ENCODE peak calls at places on chromosomes 2 and 18, in four cellular contexts. A is effector memory CD4-positive, alpha-beta T cell; O is left lung; K is HCT116. M is an unnamed sample.

GRCh38 chr18:24267878-24268277 is 129.0 kb downstream of the CABYR start:
- DNase-seq in A (no peak), O (no peak), K (no peak), M (no peak)

GRCh38 chr18:51196116-51196810 is 1.2 kb downstream of the MEX3C start:
- DNase-seq in A (no peak), O (peak), K (no peak), M (no peak)

GRCh38 chr2:190574169-190574568 is 39.6 kb upstream of the NEMP2 start:
- DNase-seq in A (no peak), O (no peak), K (no peak), M (no peak)

GRCh38 chr2:46835520-46835919 is 80.1 kb downstream of the MCFD2 start:
- DNase-seq in A (no peak), O (no peak), K (no peak), M (no peak)

GRCh38 chr2:42171396-42171971 is 2.3 kb downstream of the EML4 start:
- DNase-seq in A (no peak), O (no peak), K (no peak), M (no peak)

GRCh38 chr18:64893349-64893748 is 744.5 kb upstream of the LINC00305 start:
- DNase-seq in A (no peak), O (no peak), K (no peak), M (no peak)

GRCh38 chr2:16102976-16103380 is 162.6 kb downstream of the MYCN start:
- DNase-seq in A (no peak), O (no peak), K (no peak), M (no peak)

GRCh38 chr2:165804719-165805118 is 10.7 kb upstream of the GALNT3 start:
- DNase-seq in A (no peak), O (no peak), K (no peak), M (no peak)

GRCh38 chr2:204089542-204089941 is 153.0 kb downstream of the ICOS start:
- DNase-seq in A (no peak), O (no peak), K (no peak), M (no peak)

GRCh38 chr18:9653390-9653789 is 39.0 kb upstream of the PPP4R1 start:
- DNase-seq in A (no peak), O (no peak), K (no peak), M (no peak)

GRCh38 chr2:45316576-45317338 is 294.3 kb downstream of the SRBD1 start:
- DNase-seq in A (no peak), O (no peak), K (no peak), M (no peak)

GRCh38 chr2:106531676-106532075 is 44.5 kb downstream of the CD8B2 start:
- DNase-seq in A (no peak), O (no peak), K (no peak), M (no peak)

GRCh38 chr2:222797308-222797707 is 63.5 kb upstream of the ACSL3 start:
- DNase-seq in A (no peak), O (no peak), K (no peak), M (no peak)

GRCh38 chr2:177606636-177607035 is 214.1 kb downstream of the AGPS start:
- DNase-seq in A (no peak), O (no peak), K (no peak), M (peak)

GRCh38 chr2:196987654-196988364 is 61.3 kb upstream of the PGAP1 start:
- DNase-seq in A (no peak), O (no peak), K (peak), M (peak)
- H3K4me3 ChIP-seq in A (no peak), O (no peak), K (peak), M (peak)

GRCh38 chr2:147236601-147237000 is 608.2 kb upstream of the ACVR2A start:
- DNase-seq in A (no peak), O (no peak), K (no peak), M (no peak)
- H3K4me3 ChIP-seq in A (no peak), O (no peak), K (no peak), M (no peak)

DNA sequence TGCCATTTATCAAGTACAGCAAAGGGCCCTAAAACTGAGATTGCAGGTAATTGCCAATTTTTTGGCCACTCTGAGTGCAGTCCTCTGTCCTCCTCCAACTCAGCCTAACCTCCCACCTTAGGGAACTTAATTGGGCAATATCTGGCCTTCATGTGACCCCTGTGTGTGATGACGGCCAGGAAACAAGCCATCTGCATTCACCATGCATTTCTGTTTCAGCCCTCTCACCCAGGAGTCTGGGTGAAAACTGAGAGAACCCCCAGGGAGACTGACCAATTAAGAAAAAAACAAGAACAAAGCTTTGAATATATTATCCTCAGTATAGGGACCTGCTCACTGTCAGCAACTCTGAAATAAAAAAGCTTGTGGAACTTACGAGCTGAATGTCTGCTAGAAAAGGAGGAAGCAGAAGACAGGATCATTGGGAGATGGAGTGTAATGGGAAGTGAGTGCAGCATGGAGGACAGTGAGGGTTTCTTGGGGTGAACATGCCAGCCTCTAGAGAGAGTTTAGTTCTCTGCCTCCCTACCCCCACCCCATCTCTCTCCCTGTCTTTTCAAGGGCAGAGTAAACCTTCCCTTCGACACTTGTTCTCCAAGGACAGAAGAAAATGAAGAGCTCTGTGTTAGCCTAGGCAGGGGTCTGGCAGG is 9.6 kb downstream of the MAPRE2 start:
- DNase-seq in A (no peak), O (no peak), K (no peak), M (no peak)
- H3K4me3 ChIP-seq in A (no peak), O (no peak), K (no peak), M (no peak)

GRCh38 chr2:226098861-226099466 is 699.5 kb downstream of the NYAP2 start:
- DNase-seq in A (no peak), O (no peak), K (no peak), M (no peak)
- H3K4me3 ChIP-seq in A (no peak), O (no peak), K (no peak), M (no peak)

GRCh38 chr2:184646177-184646576 is 47.8 kb downstream of the ZNF804A start:
- DNase-seq in A (no peak), O (peak), K (no peak), M (peak)
- H3K4me3 ChIP-seq in A (no peak), O (no peak), K (no peak), M (no peak)

GRCh38 chr2:85325466-85325811 is 2.4 kb downstream of the TGOLN2 start:
- DNase-seq in A (no peak), O (no peak), K (no peak), M (no peak)

GRCh38 chr2:85324639-85325465 is 2.9 kb downstream of the TGOLN2 start:
- DNase-seq in A (no peak), O (no peak), K (no peak), M (no peak)

GRCh38 chr2:85326946-85327756 is 638 bp downstream of the TGOLN2 start:
- DNase-seq in A (peak), O (peak), K (no peak), M (no peak)

GRCh38 chr2:85327757-85328617 is at the start of gene TGOLN2:
- DNase-seq in A (peak), O (peak), K (peak), M (peak)

GRCh38 chr2:85326406-85326945 is 1.3 kb downstream of the TGOLN2 start:
- DNase-seq in A (peak), O (no peak), K (no peak), M (no peak)
- H3K4me3 ChIP-seq in A (peak), O (peak), K (peak), M (peak)

GRCh38 chr18:79566841-79567370 is 112.7 kb upstream of the CTDP1 start:
- DNase-seq in A (no peak), O (peak), K (no peak), M (no peak)
- H3K4me3 ChIP-seq in A (no peak), O (no peak), K (no peak), M (no peak)

GRCh38 chr2:2902551-2903216 is 474.9 kb downstream of the EIPR1 start:
- DNase-seq in A (no peak), O (no peak), K (no peak), M (no peak)

GRCh38 chr2:2899826-2900225 is 477.8 kb downstream of the EIPR1 start:
- DNase-seq in A (no peak), O (no peak), K (no peak), M (no peak)

GRCh38 chr2:2898744-2899143 is 478.9 kb downstream of the EIPR1 start:
- DNase-seq in A (no peak), O (no peak), K (no peak), M (no peak)

GRCh38 chr2:2904721-2905340 is 472.8 kb downstream of the EIPR1 start:
- DNase-seq in A (no peak), O (no peak), K (no peak), M (no peak)

DNA sequence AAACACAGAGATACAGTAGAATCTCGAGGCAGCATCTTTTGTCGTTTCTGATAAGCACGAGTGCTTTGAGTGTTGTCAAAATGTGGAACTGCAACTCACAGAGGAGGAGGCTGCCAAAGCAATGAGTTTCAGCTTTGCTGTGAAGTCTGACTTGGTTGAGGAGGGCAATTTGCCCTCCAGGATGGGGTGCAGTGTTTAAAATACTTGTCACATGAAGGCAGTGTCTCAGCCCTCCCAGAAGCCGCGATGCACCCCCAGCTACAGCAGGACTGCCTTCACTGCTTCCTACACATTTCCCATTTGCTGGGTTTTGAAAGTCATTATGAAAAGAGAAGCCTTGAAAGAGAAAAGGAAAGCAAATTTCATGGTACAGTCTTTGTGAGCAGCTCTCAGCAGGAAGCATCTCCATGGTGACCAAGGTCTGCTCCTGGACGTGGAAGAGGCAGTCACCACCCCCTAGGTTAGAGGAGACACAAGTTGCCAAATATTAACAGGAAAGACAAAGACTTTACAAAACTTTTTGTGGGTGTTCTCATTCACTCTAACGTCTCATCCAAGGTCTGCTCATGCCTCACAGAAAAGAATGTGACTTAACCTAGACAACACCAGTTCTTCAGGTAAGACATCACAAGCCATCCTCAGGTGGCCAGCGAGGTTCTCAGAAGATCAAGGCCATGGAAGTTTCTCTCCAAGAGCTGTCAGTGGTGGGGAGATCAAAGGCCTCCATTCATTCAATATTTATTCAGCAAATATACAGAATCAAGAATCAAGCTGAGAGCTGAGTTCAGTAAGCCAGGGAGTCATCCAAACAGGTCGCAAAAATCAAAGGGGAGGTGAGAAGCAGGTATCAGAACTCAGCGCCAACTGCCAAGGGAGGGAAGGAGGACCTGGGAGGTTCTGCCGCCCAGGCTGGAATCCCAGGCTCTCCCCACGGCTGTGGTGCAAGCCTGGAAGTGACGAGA is 476.0 kb downstream of the EIPR1 start:
- DNase-seq in A (no peak), O (no peak), K (no peak), M (no peak)
- H3K4me3 ChIP-seq in A (no peak), O (no peak), K (no peak), M (no peak)

M was measured in skeletal muscle cell.